ENCODE peak calls at places on chromosome 12, in six cellular contexts. A, V, D, R, U and Z are unnamed samples.

GRCh38 chr12:121388421-121388981 is 11.4 kb upstream of the RNF34 start:
- DNase-seq in A (no peak), V (peak; percentile 66), D (no peak), R (peak; percentile 94), U (no peak), Z (peak; percentile 32)

GRCh38 chr12:96514328-96514727 is 25.0 kb downstream of the CFAP54 start:
- DNase-seq in A (no peak), V (no peak), D (peak; percentile 62), R (peak; percentile 60), U (no peak), Z (no peak)

GRCh38 chr12:122669397-122670070 is 33.6 kb downstream of the HCAR2 start:
- DNase-seq in A (no peak), V (no peak), D (no peak), R (peak; percentile 66), U (no peak), Z (no peak)

GRCh38 chr12:6867407-6868210 is at the start of gene TPI1:
- DNase-seq in A (peak; percentile 91), V (peak; percentile 39), D (peak; percentile 23), R (peak; percentile 74), U (peak; percentile 78), Z (peak; percentile 85)

GRCh38 chr12:74725154-74725553 is 187.5 kb downstream of the ATXN7L3B start:
- DNase-seq in A (no peak), V (no peak), D (no peak), R (peak; percentile 46), U (no peak), Z (no peak)

GRCh38 chr12:132444957-132445883 is 44.7 kb upstream of the FBRSL1 start:
- DNase-seq in A (no peak), V (no peak), D (no peak), R (no peak), U (peak; percentile 71), Z (no peak)

GRCh38 chr12:55043542-55043941 is 23.8 kb downstream of the NEUROD4 start:
- DNase-seq in A (no peak), V (no peak), D (no peak), R (no peak), U (no peak), Z (no peak)

GRCh38 chr12:48750215-48750614 is 33.7 kb upstream of the CCNT1 start:
- DNase-seq in A (no peak), V (no peak), D (no peak), R (peak; percentile 73), U (no peak), Z (no peak)

GRCh38 chr12:130953783-130954543 is at the start of gene ADGRD1:
- DNase-seq in A (no peak), V (no peak), D (no peak), R (peak; percentile 3), U (no peak), Z (peak; percentile 26)

GRCh38 chr12:57576613-57577160 is 14.3 kb upstream of the PIP4K2C start:
- DNase-seq in A (no peak), V (peak; percentile 88), D (no peak), R (no peak), U (no peak), Z (no peak)

GRCh38 chr12:109358154-109358869 is 10.6 kb downstream of the MYO1H start:
- DNase-seq in A (no peak), V (no peak), D (peak; percentile 34), R (peak; percentile 4), U (no peak), Z (no peak)

GRCh38 chr12:39993261-39993660 is 112.6 kb downstream of the SLC2A13 start:
- DNase-seq in A (no peak), V (no peak), D (no peak), R (no peak), U (no peak), Z (no peak)

GRCh38 chr12:19200261-19200660 is 70.7 kb downstream of the PLEKHA5 start:
- DNase-seq in A (no peak), V (no peak), D (no peak), R (peak; percentile 73), U (no peak), Z (no peak)

GRCh38 chr12:6416596-6416995 is 28.2 kb upstream of the CD27 start:
- DNase-seq in A (no peak), V (no peak), D (no peak), R (no peak), U (no peak), Z (no peak)

GRCh38 chr12:52126605-52127578 is 47.4 kb downstream of the SMIM41 start:
- DNase-seq in A (peak; percentile 19), V (no peak), D (no peak), R (peak; percentile 39), U (no peak), Z (no peak)

GRCh38 chr12:76299536-76300296 is 48.5 kb downstream of the BBS10 start:
- DNase-seq in A (peak; percentile 14), V (peak; percentile 17), D (no peak), R (no peak), U (no peak), Z (peak; percentile 33)

GRCh38 chr12:132329739-132330548 is 555 bp upstream of the GALNT9 start:
- DNase-seq in A (no peak), V (no peak), D (no peak), R (no peak), U (no peak), Z (no peak)

GRCh38 chr12:93798752-93799151 is 121.6 kb downstream of the CRADD start:
- DNase-seq in A (no peak), V (no peak), D (no peak), R (no peak), U (no peak), Z (no peak)

GRCh38 chr12:127964717-127965116 is 302.3 kb upstream of the TMEM132C start:
- DNase-seq in A (no peak), V (no peak), D (no peak), R (no peak), U (no peak), Z (no peak)

GRCh38 chr12:127966331-127966730 is 300.6 kb upstream of the TMEM132C start:
- DNase-seq in A (no peak), V (no peak), D (no peak), R (no peak), U (no peak), Z (no peak)

DNA sequence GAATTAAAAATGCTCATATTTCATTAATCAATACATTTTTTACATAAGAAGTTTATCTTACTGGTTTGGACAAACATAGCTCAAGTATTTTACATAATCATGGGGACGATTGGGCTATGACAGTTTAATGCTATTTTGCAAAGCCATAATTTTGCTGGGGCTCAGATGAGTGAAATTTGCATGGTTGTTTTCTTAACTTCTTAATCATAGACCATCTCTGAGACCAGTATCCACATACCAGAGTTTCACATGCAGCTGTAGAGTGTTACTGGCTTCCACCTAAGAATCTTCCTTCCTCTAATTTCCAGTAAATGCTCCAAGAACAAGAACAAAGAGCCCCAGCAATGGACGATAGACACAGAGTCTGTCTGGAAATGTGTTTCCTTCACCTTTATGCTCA is 303.0 kb upstream of the TMEM132C start:
- DNase-seq in A (no peak), V (no peak), D (no peak), R (no peak), U (no peak), Z (no peak)
- TF ChIP-seq BHLHE40 in A (no peak), V (no peak), D (no peak), R (no peak), U (no peak), Z (no peak)

GRCh38 chr12:58833844-58834243 is 86.5 kb downstream of the LRIG3 start:
- DNase-seq in A (no peak), V (no peak), D (no peak), R (no peak), U (no peak), Z (no peak)
- TF ChIP-seq BHLHE40 in A (no peak), V (no peak), D (no peak), R (no peak), U (no peak), Z (no peak)

GRCh38 chr12:116674643-116675183 is 63.2 kb downstream of the SPRING1 start:
- DNase-seq in A (no peak), V (no peak), D (no peak), R (peak; percentile 50), U (no peak), Z (no peak)

GRCh38 chr12:116675339-116676107 is 62.3 kb downstream of the SPRING1 start:
- DNase-seq in A (no peak), V (no peak), D (no peak), R (no peak), U (no peak), Z (no peak)

GRCh38 chr12:116672842-116673516 is 64.9 kb downstream of the SPRING1 start:
- DNase-seq in A (no peak), V (no peak), D (peak; percentile 63), R (no peak), U (no peak), Z (no peak)

GRCh38 chr12:116672010-116672409 is 65.9 kb downstream of the SPRING1 start:
- DNase-seq in A (no peak), V (no peak), D (no peak), R (no peak), U (no peak), Z (no peak)

DNA sequence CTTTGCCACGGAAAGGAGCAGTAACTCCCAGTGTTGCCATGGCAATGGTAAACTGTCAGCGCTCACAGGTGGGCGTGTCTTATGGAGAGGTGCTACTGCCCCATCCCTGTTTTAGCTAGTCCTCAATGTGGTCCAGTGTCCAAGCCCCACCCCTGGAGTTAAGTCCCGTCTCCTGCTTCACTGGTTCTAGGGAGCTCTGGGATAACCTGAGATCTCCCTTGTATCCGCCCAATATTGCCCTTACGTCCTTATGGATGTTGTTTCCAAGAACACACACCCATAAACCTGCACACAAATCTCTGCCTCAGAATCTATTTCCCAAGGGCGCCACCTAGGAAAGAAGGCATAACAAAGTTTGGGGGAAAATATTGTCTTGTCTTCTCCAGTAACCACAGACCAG is 64.2 kb downstream of the SPRING1 start:
- DNase-seq in A (no peak), V (no peak), D (no peak), R (no peak), U (no peak), Z (peak; percentile 54)
- TF ChIP-seq BHLHE40 in A (no peak), V (no peak), D (no peak), R (no peak), U (no peak), Z (no peak)

GRCh38 chr12:128734391-128734790 is 89.4 kb downstream of the SLC15A4 start:
- DNase-seq in A (no peak), V (no peak), D (no peak), R (no peak), U (no peak), Z (no peak)

GRCh38 chr12:128727999-128728398 is 95.8 kb downstream of the SLC15A4 start:
- DNase-seq in A (no peak), V (peak; percentile 15), D (no peak), R (no peak), U (no peak), Z (no peak)

GRCh38 chr12:128727461-128727860 is 96.3 kb downstream of the SLC15A4 start:
- DNase-seq in A (no peak), V (no peak), D (no peak), R (no peak), U (no peak), Z (no peak)

GRCh38 chr12:128726866-128727265 is 96.9 kb downstream of the SLC15A4 start:
- DNase-seq in A (no peak), V (no peak), D (no peak), R (no peak), U (no peak), Z (no peak)

DNA sequence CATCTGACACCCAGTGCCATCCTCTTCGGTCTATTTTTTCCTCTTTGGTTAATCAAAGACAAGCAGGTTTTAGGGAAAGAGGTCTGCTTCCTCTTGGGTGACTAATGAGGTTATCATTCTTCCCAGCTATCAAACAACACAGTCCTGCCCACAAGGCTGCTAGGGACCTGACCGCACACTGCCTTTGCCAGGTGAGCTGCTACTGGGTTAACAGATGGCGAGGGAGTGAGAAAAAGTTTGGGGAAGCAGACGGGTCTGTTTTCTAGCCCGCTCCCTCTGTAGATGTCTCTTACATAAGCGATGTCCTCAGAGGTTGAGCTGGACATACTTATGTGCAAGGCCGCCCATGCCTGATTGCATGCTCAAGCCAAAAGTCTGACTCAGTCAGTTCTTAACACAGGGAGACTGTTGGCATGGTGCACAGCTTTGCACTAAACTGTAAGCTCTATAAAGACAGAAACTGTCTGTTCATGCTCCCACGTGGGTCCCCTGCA is 94.1 kb downstream of the SLC15A4 start:
- DNase-seq in A (no peak), V (peak; percentile 5), D (no peak), R (no peak), U (no peak), Z (peak; percentile 59)
- TF ChIP-seq BHLHE40 in A (no peak), V (no peak), D (no peak), R (no peak), U (no peak), Z (no peak)